ENCODE peak calls at places on chromosomes 4 and X, in eight cellular contexts. X is tibial nerve; W is tibial artery; T is fibroblast of lung; U is CD8-positive, alpha-beta T cell; Y is hepatocyte; A is pancreas; D is body of pancreas. F is an unnamed sample.

GRCh38 chr4:112284166-112284565 is 1.5 kb downstream of the TIFA start:
- DNase-seq in T (peak; percentile 3), W (no peak), X (no peak), Y (no peak), A (no peak), U (no peak), D (no peak), F (no peak)

GRCh38 chr4:9867746-9868425 is 86.5 kb downstream of the DRD5 start:
- DNase-seq in W (no peak), U (no peak), D (no peak), T (no peak), Y (no peak), X (no peak), A (no peak), F (no peak)

GRCh38 chrX:72094894-72095293 is 36.8 kb downstream of the RTL5 start:
- DNase-seq in W (no peak), X (no peak), T (peak; percentile 23), D (no peak), Y (peak; percentile 43), A (no peak), U (peak; percentile 42), F (no peak)

GRCh38 chr4:92362002-92362401 is 58.2 kb downstream of the GRID2 start:
- DNase-seq in D (no peak), U (no peak), Y (no peak), W (no peak), T (peak; percentile 7), X (no peak), A (no peak), F (no peak)

GRCh38 chrX:103811858-103812257 is 20.2 kb downstream of the RAB9B start:
- DNase-seq in A (no peak), W (no peak), Y (peak; percentile 26), D (no peak), U (no peak), X (no peak), T (no peak), F (no peak)

GRCh38 chr4:183727482-183727881 is 68.4 kb downstream of the TRAPPC11 start:
- DNase-seq in X (no peak), D (no peak), Y (no peak), W (no peak), U (no peak), T (no peak), A (no peak), F (no peak)

GRCh38 chr4:1626151-1626550 is 58.0 kb downstream of the FAM53A start:
- DNase-seq in D (no peak), W (no peak), Y (no peak), T (no peak), U (no peak), A (peak; percentile 18), X (no peak), F (no peak)

GRCh38 chr4:5638976-5639375 is 69.4 kb downstream of the EVC2 start:
- DNase-seq in X (no peak), T (peak; percentile 88), U (no peak), Y (no peak), W (no peak), A (no peak), D (no peak), F (no peak)

GRCh38 chrX:136856527-136856926 is 24.0 kb downstream of the RBMX start:
- DNase-seq in U (no peak), X (no peak), Y (no peak), T (no peak), A (no peak), D (no peak), W (no peak), F (no peak)

DNA sequence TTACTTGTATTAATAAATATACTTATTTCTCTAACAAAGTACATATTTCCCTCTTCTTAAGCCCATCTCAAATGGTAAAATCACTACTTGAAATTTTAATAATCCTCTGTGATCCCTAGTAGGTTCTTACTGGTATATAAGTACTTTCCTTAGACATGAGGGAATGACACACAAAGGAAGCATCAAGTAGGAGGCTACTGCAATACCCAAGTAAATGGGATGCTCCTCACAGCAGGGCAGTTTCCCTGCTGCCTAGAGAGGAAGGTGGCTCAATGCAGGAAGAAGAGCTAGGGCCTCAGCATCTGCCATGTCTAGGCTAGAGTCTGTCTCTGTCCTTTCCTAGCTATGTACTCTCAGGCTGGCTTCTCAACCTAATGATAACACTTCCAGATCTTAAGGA is 122.1 kb upstream of the DIPK2B start:
- DNase-seq in W (no peak), X (no peak), A (no peak), T (peak; percentile 52), D (no peak), Y (no peak), U (no peak), F (no peak)
- H3K27ac ChIP-seq in W (no peak overlapping the region), X (no peak overlapping the region), A (no peak overlapping the region), T (peak overlapping the region; percentile 37), D (no peak overlapping the region), Y (no peak overlapping the region), U (no peak overlapping the region), F (no peak overlapping the region)

DNA sequence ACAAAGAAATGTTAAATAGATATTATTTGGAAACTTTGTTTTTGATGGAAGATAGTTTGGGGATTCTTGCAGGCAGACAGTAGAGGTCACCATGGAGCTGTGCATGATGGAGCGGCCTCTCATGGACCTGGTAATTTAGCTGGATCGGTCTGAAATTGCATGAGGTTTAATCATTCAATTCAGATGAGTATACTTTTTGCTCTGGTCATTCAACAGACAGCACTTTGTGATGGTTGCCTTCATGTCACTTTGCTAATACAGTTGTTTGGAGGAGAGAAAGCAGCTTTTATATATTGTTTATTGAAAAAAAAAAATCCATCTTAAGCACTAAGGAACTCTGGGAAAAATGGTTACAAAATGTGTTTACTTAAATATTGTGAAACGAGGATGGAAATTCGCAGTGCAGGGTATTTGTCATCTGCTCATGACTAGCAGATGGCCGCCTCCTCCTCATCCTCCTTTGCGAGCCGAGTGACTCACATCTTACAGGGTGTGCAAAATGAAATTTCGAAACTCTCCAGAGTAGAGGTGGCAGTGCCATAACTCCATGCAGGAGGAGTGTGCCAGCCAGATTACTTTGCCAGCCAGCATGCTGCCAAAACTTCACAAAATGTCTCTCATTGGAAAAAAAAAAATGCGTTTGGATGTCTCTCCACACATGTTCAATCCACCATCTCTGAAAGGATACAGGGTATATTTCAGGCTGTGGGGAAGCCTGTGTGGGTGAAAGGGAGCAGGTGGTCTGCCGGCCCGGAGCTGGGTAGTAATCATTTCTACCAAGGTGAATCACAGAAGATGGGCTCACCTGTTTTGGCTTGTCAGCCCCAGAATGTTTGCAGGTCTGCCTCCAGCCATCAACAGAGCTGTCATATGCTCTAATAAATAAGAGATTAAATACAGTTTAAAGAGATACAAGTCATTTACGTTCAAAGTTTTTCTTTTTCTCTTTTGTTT is 314.9 kb upstream of the DIPK2B start:
- DNase-seq in D (peak; percentile 45), U (no peak), W (peak; percentile 79), Y (peak; percentile 71), X (peak; percentile 21), T (peak; percentile 87), A (peak; percentile 61), F (no peak)
- H3K27ac ChIP-seq in D (no peak overlapping the region), U (no peak overlapping the region), W (peak overlapping the region; percentile 50), Y (peak overlapping the region; percentile 70), X (peak overlapping the region; percentile 47), T (peak overlapping the region; percentile 81), A (peak overlapping the region; percentile 21), F (no peak overlapping the region)

GRCh38 chrX:55874807-55875206 is 157.3 kb downstream of the RRAGB start:
- DNase-seq in X (no peak), W (no peak), T (no peak), U (no peak), D (no peak), Y (no peak), A (no peak), F (no peak)
- H3K27ac ChIP-seq in X (no peak overlapping the region), W (no peak overlapping the region), T (no peak overlapping the region), U (no peak overlapping the region), D (no peak overlapping the region), Y (no peak overlapping the region), A (no peak overlapping the region), F (no peak overlapping the region)

GRCh38 chr4:47722176-47722575 is 115.7 kb downstream of the CORIN start:
- DNase-seq in Y (no peak), U (no peak), D (no peak), T (no peak), A (no peak), X (no peak), W (no peak), F (no peak)
- H3K27ac ChIP-seq in Y (no peak overlapping the region), U (no peak overlapping the region), D (no peak overlapping the region), T (no peak overlapping the region), A (no peak overlapping the region), X (no peak overlapping the region), W (no peak overlapping the region), F (no peak overlapping the region)

GRCh38 chr4:102345795-102346100 is 466 bp upstream of the SLC39A8 start:
- DNase-seq in T (peak; percentile 6), W (no peak), D (no peak), U (no peak), A (no peak), Y (no peak), X (no peak), F (no peak)

GRCh38 chr4:102342404-102343074 is 2.7 kb downstream of the SLC39A8 start:
- DNase-seq in X (no peak), T (no peak), U (no peak), W (no peak), A (no peak), D (no peak), Y (no peak), F (no peak)

GRCh38 chr4:102343964-102344519 is 1.2 kb downstream of the SLC39A8 start:
- DNase-seq in X (no peak), T (peak; percentile 7), W (no peak), A (peak; percentile 79), D (peak; percentile 73), U (no peak), Y (peak; percentile 76), F (no peak)

GRCh38 chr4:102344520-102344954 is 745 bp downstream of the SLC39A8 start:
- DNase-seq in D (no peak), X (no peak), T (peak; percentile 69), A (peak; percentile 68), W (peak; percentile 36), U (peak; percentile 43), Y (peak; percentile 76), F (peak; percentile 54)

GRCh38 chr4:102344955-102345794 is at the start of gene SLC39A8:
- DNase-seq in T (peak; percentile 84), Y (peak; percentile 93), W (peak; percentile 83), U (peak; percentile 67), X (peak; percentile 68), D (peak; percentile 88), A (peak; percentile 85), F (peak; percentile 71)
- H3K27ac ChIP-seq in T (no peak within 1 kb of the TSS), Y (peak within 1 kb of the TSS; percentile 77), W (peak within 1 kb of the TSS; percentile 68), U (peak within 1 kb of the TSS; percentile 96), X (peak within 1 kb of the TSS; percentile 81), D (peak within 1 kb of the TSS; percentile 80), A (peak within 1 kb of the TSS; percentile 93), F (peak within 1 kb of the TSS; percentile 30)

GRCh38 chr4:2765832-2766526 is 9.8 kb upstream of the TNIP2 start:
- DNase-seq in X (peak; percentile 4), D (no peak), T (no peak), A (no peak), U (no peak), W (no peak), Y (no peak), F (no peak)

GRCh38 chr4:2762048-2762447 is 5.9 kb upstream of the TNIP2 start:
- DNase-seq in X (no peak), D (no peak), U (no peak), Y (no peak), T (no peak), A (no peak), W (no peak), F (no peak)

GRCh38 chr4:2761035-2761923 is 5.1 kb upstream of the TNIP2 start:
- DNase-seq in A (peak; percentile 78), Y (peak; percentile 80), D (peak; percentile 75), T (peak; percentile 13), W (no peak), U (no peak), X (no peak), F (no peak)

GRCh38 chr4:2767046-2767704 is 11.0 kb upstream of the TNIP2 start:
- DNase-seq in X (no peak), D (no peak), W (no peak), A (no peak), T (no peak), U (no peak), Y (no peak), F (no peak)

GRCh38 chr4:2763511-2763967 is 7.4 kb upstream of the TNIP2 start:
- DNase-seq in U (no peak), W (no peak), D (no peak), X (no peak), A (no peak), T (no peak), Y (no peak), F (no peak)
- H3K27ac ChIP-seq in U (no peak overlapping the region), W (peak overlapping the region; percentile 67), D (peak overlapping the region; percentile 45), X (peak overlapping the region; percentile 91), A (peak overlapping the region; percentile 44), T (peak overlapping the region; percentile 4), Y (no peak overlapping the region), F (peak overlapping the region; percentile 38)

F was measured in substantia nigra.